ENCODE peak calls at places on chromosomes 6 and 20, in six cellular contexts. Q is activated CD4-positive, alpha-beta T cell treated with anti-CD3 and anti-CD28 coated beads, Interleukin-2, amount 10 ng/mL, durations not matched to agents 7 days and 5 days; B is NCI-H226; P is stimulated activated CD8-positive, alpha-beta memory T cell treated with anti-CD3 and anti-CD28 coated beads, Interleukin-2, amount 100 ng/mL, for 1 hour; W is psoas muscle; M is body of pancreas. F is an unnamed sample.

GRCh38 chr6:5302220-5302946 is 41.1 kb downstream of the FARS2 start:
- DNase-seq in P (no peak), W (no peak), M (no peak), Q (peak), B (no peak), F (no peak)

GRCh38 chr6:49915035-49915434 is 48.7 kb upstream of the CRISP1 start:
- DNase-seq in W (no peak), B (peak), P (no peak), M (no peak), Q (no peak), F (peak)

GRCh38 chr6:142359271-142359960 is 57.6 kb downstream of the ADGRG6 start:
- DNase-seq in W (no peak), Q (no peak), B (peak), P (no peak), M (no peak), F (no peak)

GRCh38 chr6:107698146-107698545 is 126.0 kb downstream of the SCML4 start:
- DNase-seq in W (no peak), Q (no peak), P (no peak), B (peak), M (no peak), F (no peak)

GRCh38 chr6:126033696-126034095 is 47.4 kb downstream of the TRMT11 start:
- DNase-seq in P (no peak), B (peak), M (peak), Q (peak), W (no peak), F (peak)

GRCh38 chr20:37821691-37822655 is 81.0 kb upstream of the VSTM2L start:
- DNase-seq in W (no peak), M (no peak), B (peak), P (no peak), Q (no peak), F (no peak)

GRCh38 chr6:89360415-89360999 is 8.0 kb upstream of the UBE2J1 start:
- DNase-seq in W (no peak), P (no peak), B (no peak), Q (no peak), M (no peak), F (no peak)

GRCh38 chr6:155188707-155189496 is 74.9 kb upstream of the CLDN20 start:
- DNase-seq in Q (no peak), B (peak), P (no peak), W (no peak), M (no peak), F (no peak)

GRCh38 chr6:3918474-3918873 is 69.3 kb downstream of the FAM50B start:
- DNase-seq in P (no peak), W (no peak), Q (no peak), M (no peak), B (no peak), F (no peak)

GRCh38 chr6:111087106-111087835 is at the start of gene SLC16A10:
- DNase-seq in M (peak), Q (peak), W (peak), B (peak), P (peak), F (peak)

F was measured in right cardiac atrium.